ENCODE peak calls at places on chromosomes 2 and 18, in eight cellular contexts. M, Q, P, F, H, A, V and K are unnamed samples.

GRCh38 chr18:7038330-7038846 is 79.2 kb downstream of the LAMA1 start:
- DNase-seq in M (peak), P (peak), V (peak), H (peak), F (peak), A (peak), Q (peak), K (peak)

GRCh38 chr2:157875720-157876065 is 437 bp downstream of the ACVR1 start:
- DNase-seq in H (no peak), V (peak), M (no peak), A (peak), P (no peak), F (no peak), Q (peak), K (no peak)

GRCh38 chr18:13553449-13553848 is 172.9 kb downstream of the FAM210A start:
- DNase-seq in A (no peak), P (no peak), H (no peak), Q (no peak), M (no peak), F (no peak), V (no peak), K (no peak)

GRCh38 chr2:182942756-182943155 is 76.3 kb upstream of the FRZB start:
- DNase-seq in Q (no peak), P (no peak), M (no peak), H (no peak), F (no peak), A (no peak), V (no peak), K (no peak)

GRCh38 chr2:86806059-86806857 is 15.5 kb upstream of the CD8A start:
- DNase-seq in A (no peak), F (no peak), P (no peak), H (no peak), Q (no peak), M (no peak), V (no peak), K (no peak)

GRCh38 chr2:136770384-136770783 is 5.0 kb downstream of the THSD7B start:
- DNase-seq in H (no peak), V (no peak), Q (no peak), P (no peak), A (no peak), F (no peak), M (no peak), K (no peak)

GRCh38 chr2:79155826-79156476 is 3.6 kb downstream of the REG3A start:
- DNase-seq in Q (no peak), H (no peak), P (no peak), M (no peak), F (no peak), V (no peak), A (no peak), K (no peak)

GRCh38 chr2:46230115-46230571 is 67.1 kb upstream of the EPAS1 start:
- DNase-seq in M (no peak), H (no peak), A (peak), V (no peak), P (no peak), F (no peak), Q (no peak), K (no peak)

GRCh38 chr18:49082714-49083688 is 132.2 kb upstream of the SMAD7 start:
- DNase-seq in H (no peak), M (no peak), Q (no peak), F (no peak), P (no peak), V (no peak), A (no peak), K (no peak)

GRCh38 chr2:1694371-1695271 is 49.7 kb downstream of the PXDN start:
- DNase-seq in P (no peak), M (no peak), Q (no peak), F (peak), H (no peak), V (no peak), A (no peak), K (no peak)

GRCh38 chr18:37335337-37335736 is 230.3 kb downstream of the CELF4 start:
- DNase-seq in V (no peak), A (no peak), P (no peak), H (no peak), M (no peak), F (peak), Q (no peak), K (no peak)

GRCh38 chr2:72150961-72151356 is 3.3 kb upstream of the CYP26B1 start:
- DNase-seq in P (no peak), V (no peak), Q (peak), F (no peak), H (no peak), M (no peak), A (no peak), K (no peak)

GRCh38 chr2:171813126-171813525 is 80.9 kb downstream of the SLC25A12 start:
- DNase-seq in A (no peak), P (no peak), H (no peak), M (no peak), V (no peak), Q (no peak), F (no peak), K (no peak)

GRCh38 chr18:39463986-39464385 is 1898.4 kb upstream of the CELF4 start:
- DNase-seq in V (no peak), A (peak), P (no peak), M (peak), Q (no peak), H (peak), F (peak), K (no peak)

GRCh38 chr2:135183822-135184221 is 131.7 kb downstream of the RAB3GAP1 start:
- DNase-seq in M (peak), H (no peak), P (no peak), A (peak), V (no peak), Q (no peak), F (no peak), K (peak)

GRCh38 chr2:158403237-158403636 is 53.3 kb downstream of the CCDC148 start:
- DNase-seq in P (no peak), V (peak), Q (no peak), F (no peak), H (no peak), M (no peak), A (no peak), K (no peak)

GRCh38 chr18:10798727-10799435 is 273.1 kb downstream of the NAPG start:
- DNase-seq in F (no peak), P (no peak), Q (no peak), M (peak), V (peak), A (peak), H (no peak), K (peak)

GRCh38 chr18:74389161-74389927 is 67.8 kb downstream of the DIPK1C start:
- DNase-seq in A (no peak), V (no peak), F (no peak), Q (no peak), P (no peak), H (no peak), M (no peak), K (no peak)

GRCh38 chr2:150036622-150037021 is 449.0 kb upstream of the MMADHC start:
- DNase-seq in P (no peak), F (no peak), A (no peak), V (peak), M (no peak), Q (no peak), H (no peak), K (no peak)

GRCh38 chr18:11040823-11041712 is 108.3 kb downstream of the PIEZO2 start:
- DNase-seq in M (peak), V (peak), H (peak), A (peak), F (peak), Q (no peak), P (peak), K (peak)

GRCh38 chr2:26347286-26347865 is 787 bp upstream of the ADGRF3 start:
- DNase-seq in A (no peak), M (no peak), P (peak), H (peak), V (no peak), F (no peak), Q (no peak), K (no peak)

GRCh38 chr18:69784840-69785239 is 162.8 kb downstream of the CD226 start:
- DNase-seq in A (no peak), V (no peak), P (no peak), Q (no peak), H (no peak), F (no peak), M (no peak), K (no peak)

GRCh38 chr2:219726916-219727315 is 99.5 kb downstream of the SLC4A3 start:
- DNase-seq in P (no peak), A (no peak), F (no peak), Q (no peak), H (no peak), V (no peak), M (no peak), K (no peak)

GRCh38 chr2:197517150-197517549 is 1.3 kb downstream of the MOB4 start:
- DNase-seq in V (no peak), P (no peak), H (no peak), A (no peak), F (peak), M (no peak), Q (no peak), K (no peak)

GRCh38 chr2:189152476-189152875 is 27.1 kb downstream of the COL5A2 start:
- DNase-seq in H (no peak), M (no peak), V (no peak), P (no peak), A (no peak), Q (no peak), F (no peak), K (no peak)

GRCh38 chr18:50716902-50717301 is 102.9 kb downstream of the MRO start:
- DNase-seq in H (no peak), V (no peak), F (no peak), A (no peak), P (no peak), Q (no peak), M (no peak), K (no peak)

GRCh38 chr2:216888086-216888485 is 28.2 kb upstream of the TNP1 start:
- DNase-seq in A (no peak), M (no peak), F (no peak), V (no peak), P (no peak), Q (no peak), H (no peak), K (no peak)

GRCh38 chr2:157404363-157404762 is 39.5 kb downstream of the CYTIP start:
- DNase-seq in F (no peak), V (peak), M (no peak), A (peak), Q (no peak), P (peak), H (no peak), K (peak)

GRCh38 chr2:233029321-233029720 is 3.2 kb upstream of the NEU2 start:
- DNase-seq in V (no peak), A (no peak), P (no peak), Q (no peak), H (peak), F (no peak), M (peak), K (no peak)

GRCh38 chr2:189486237-189486770 is 45.0 kb downstream of the WDR75 start:
- DNase-seq in P (no peak), F (no peak), Q (no peak), V (no peak), H (no peak), M (no peak), A (peak), K (peak)

GRCh38 chr2:36573165-36573564 is 24.8 kb downstream of the FEZ2 start:
- DNase-seq in M (no peak), Q (no peak), F (no peak), P (no peak), V (no peak), H (no peak), A (no peak), K (no peak)

GRCh38 chr2:120381192-120381591 is 35.3 kb downstream of the INHBB start:
- DNase-seq in H (no peak), Q (no peak), P (no peak), V (no peak), M (no peak), F (no peak), A (no peak), K (no peak)

DNA sequence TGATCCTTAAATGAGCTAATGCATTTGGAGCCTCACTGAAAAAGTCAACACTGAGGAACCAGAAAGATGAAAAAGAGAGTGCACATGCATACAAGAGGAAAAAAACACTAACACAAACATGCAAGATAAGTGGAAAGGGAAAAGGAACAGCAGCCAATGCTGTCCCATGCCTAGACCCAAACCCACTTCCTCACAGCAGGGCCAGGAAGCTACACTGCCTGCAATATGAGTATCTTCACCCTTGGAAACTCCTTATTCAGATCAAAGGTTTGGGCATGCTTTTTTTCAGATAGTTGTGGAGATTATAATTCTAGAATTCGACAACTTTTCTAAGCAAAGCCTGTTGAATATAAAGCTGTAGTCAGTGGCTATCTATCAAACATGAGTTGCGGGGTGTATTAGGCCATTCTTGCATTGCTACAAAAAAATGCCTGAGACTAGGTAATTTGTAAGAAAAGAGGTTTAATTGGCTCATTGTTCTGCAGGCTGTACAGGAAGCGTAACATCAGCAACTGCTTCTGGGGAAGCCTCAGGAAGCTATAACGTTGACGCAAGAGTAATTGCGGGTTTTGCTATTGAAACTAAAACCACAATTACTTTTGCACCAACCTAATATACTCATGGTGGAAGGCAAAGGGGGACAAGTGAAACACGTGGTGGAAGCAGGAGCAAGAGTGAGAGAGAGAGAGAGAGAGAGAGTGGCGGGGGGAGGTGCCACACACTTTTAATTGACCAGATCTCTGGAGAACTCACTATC is 138.2 kb downstream of the MBD2 start:
- DNase-seq in F (no peak), P (no peak), Q (no peak), M (no peak), H (no peak), A (no peak), V (peak), K (no peak)
- TF ChIP-seq CTCF in F (no peak), P (no peak), Q (no peak), M (no peak), H (no peak), A (no peak), V (no peak), K (no peak)

GRCh38 chr2:192741889-192742288 is 547.2 kb upstream of the TMEFF2 start:
- DNase-seq in H (no peak), V (no peak), Q (no peak), M (no peak), F (peak), P (no peak), A (peak), K (peak)
- TF ChIP-seq CTCF in H (no peak), V (peak), Q (peak), M (no peak), F (peak), P (peak), A (peak), K (peak)

GRCh38 chr2:164495491-164496223 is 125.6 kb downstream of the GRB14 start:
- DNase-seq in Q (no peak), A (peak), F (peak), M (peak), V (no peak), P (no peak), H (peak), K (peak)
- TF ChIP-seq CTCF in Q (peak), A (peak), F (peak), M (peak), V (peak), P (peak), H (peak), K (peak)

GRCh38 chr2:4053769-4054493 is 350.6 kb downstream of the DCDC2C start:
- DNase-seq in H (no peak), V (no peak), M (no peak), Q (no peak), F (no peak), P (no peak), A (no peak), K (no peak)
- TF ChIP-seq CTCF in H (peak), V (peak), M (no peak), Q (no peak), F (no peak), P (peak), A (no peak), K (no peak)

DNA sequence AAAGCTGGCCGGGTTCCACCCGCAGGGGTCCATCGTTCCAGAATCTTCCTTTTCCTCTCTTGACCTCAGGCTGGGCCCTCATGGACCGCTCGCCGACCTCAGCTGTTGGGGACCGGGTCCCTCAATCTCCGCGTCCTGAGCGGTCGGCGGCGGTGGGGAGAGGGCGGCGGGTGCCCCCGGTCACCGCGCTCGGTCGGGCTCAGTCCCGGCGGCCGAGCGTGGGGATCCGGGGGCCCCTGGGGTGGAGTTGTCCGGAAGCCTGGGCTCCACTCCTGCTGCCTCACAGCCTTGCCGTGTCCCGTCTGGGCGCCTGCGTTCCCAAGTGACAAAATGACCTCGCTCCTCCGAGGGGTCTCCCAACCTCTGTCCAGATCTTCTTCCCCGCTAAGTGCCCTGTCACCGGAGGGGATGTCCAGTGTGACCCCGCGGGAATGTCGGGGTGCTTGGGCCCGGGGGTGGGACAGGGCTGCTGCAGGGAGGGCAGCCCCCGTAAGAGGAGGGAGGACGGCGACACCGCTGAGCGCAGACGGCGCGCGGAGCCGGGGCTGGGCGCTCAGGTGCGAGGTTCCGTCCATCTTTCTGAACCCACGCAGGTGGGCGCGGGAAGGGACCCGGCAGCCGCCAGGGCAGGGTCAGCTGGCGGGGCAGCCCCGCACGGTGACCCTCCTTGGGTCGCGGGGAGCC is 16.0 kb upstream of the E2F6 start:
- DNase-seq in P (no peak), H (no peak), V (no peak), F (no peak), Q (no peak), M (no peak), A (no peak), K (no peak)
- TF ChIP-seq CTCF in P (no peak), H (no peak), V (no peak), F (no peak), Q (no peak), M (no peak), A (no peak), K (no peak)

GRCh38 chr2:215311625-215312394 is at the start of gene ATIC:
- DNase-seq in F (peak), P (peak), A (peak), V (peak), H (peak), Q (peak), M (peak), K (peak)

GRCh38 chr2:215315301-215315700 is 3.4 kb downstream of the ATIC start:
- DNase-seq in Q (no peak), M (no peak), V (no peak), F (no peak), A (no peak), H (no peak), P (no peak), K (no peak)

GRCh38 chr2:215316336-215316735 is 4.5 kb downstream of the ATIC start:
- DNase-seq in M (no peak), V (no peak), A (no peak), F (no peak), Q (no peak), H (no peak), P (no peak), K (no peak)

GRCh38 chr2:215313219-215313656 is 1.4 kb downstream of the ATIC start:
- DNase-seq in H (no peak), M (no peak), Q (no peak), A (no peak), P (no peak), F (no peak), V (no peak), K (no peak)

GRCh38 chr2:215314896-215315295 is 3.0 kb downstream of the ATIC start:
- DNase-seq in Q (no peak), V (no peak), H (no peak), P (no peak), F (no peak), A (peak), M (no peak), K (peak)
- TF ChIP-seq CTCF in Q (no peak), V (no peak), H (no peak), P (no peak), F (no peak), A (no peak), M (no peak), K (no peak)

GRCh38 chr2:43193652-43193995 is 32.8 kb downstream of the ZFP36L2 start:
- DNase-seq in H (no peak), A (no peak), M (no peak), P (no peak), Q (no peak), F (no peak), V (no peak), K (no peak)

GRCh38 chr2:43190305-43191052 is 35.9 kb downstream of the ZFP36L2 start:
- DNase-seq in H (no peak), Q (no peak), V (no peak), A (no peak), F (no peak), M (no peak), P (no peak), K (no peak)

GRCh38 chr2:43193996-43194869 is 32.2 kb downstream of the ZFP36L2 start:
- DNase-seq in H (no peak), F (no peak), P (no peak), M (no peak), V (no peak), A (no peak), Q (peak), K (no peak)

GRCh38 chr2:43192939-43193651 is 33.3 kb downstream of the ZFP36L2 start:
- DNase-seq in M (no peak), F (no peak), A (no peak), H (no peak), V (no peak), P (no peak), Q (peak), K (no peak)

GRCh38 chr2:43192039-43192438 is 34.4 kb downstream of the ZFP36L2 start:
- DNase-seq in V (peak), Q (no peak), P (peak), M (no peak), H (no peak), A (no peak), F (no peak), K (no peak)
- TF ChIP-seq CTCF in V (peak), Q (peak), P (peak), M (peak), H (peak), A (peak), F (peak), K (peak)